ENCODE peak calls at places on chromosome 5, in eight cellular contexts. One of them, this sample, is unnamed.

GRCh38 chr5:134113908-134114875 is at the start of gene TCF7:
- DNase-seq in non-pigmented ciliary epithelial cell: no peak
- DNase-seq in posterior vena cava: no peak
- DNase-seq in stimulated activated CD4-positive, alpha-beta T cell treated with anti-CD3 and anti-CD28 coated beads, Interleukin-2, amount 100 ng/mL, for 48 hours: peak; percentile 59
- DNase-seq in T-cell: peak; percentile 79
- DNase-seq in central memory CD4-positive, alpha-beta T cell: peak; percentile 74
- DNase-seq in right atrium auricular region: peak; percentile 63
- DNase-seq in brain microvascular endothelial cell: peak; percentile 20
- DNase-seq in this sample: peak; percentile 60

GRCh38 chr5:40165789-40166728 is 513.7 kb upstream of the PTGER4 start:
- DNase-seq in non-pigmented ciliary epithelial cell: no peak
- DNase-seq in posterior vena cava: no peak
- DNase-seq in stimulated activated CD4-positive, alpha-beta T cell treated with anti-CD3 and anti-CD28 coated beads, Interleukin-2, amount 100 ng/mL, for 48 hours: no peak
- DNase-seq in T-cell: no peak
- DNase-seq in central memory CD4-positive, alpha-beta T cell: no peak
- DNase-seq in right atrium auricular region: no peak
- DNase-seq in brain microvascular endothelial cell: peak; percentile 7
- DNase-seq in this sample: no peak

GRCh38 chr5:103511554-103511885 is 51.1 kb downstream of the NUDT12 start:
- DNase-seq in non-pigmented ciliary epithelial cell: no peak
- DNase-seq in posterior vena cava: no peak
- DNase-seq in stimulated activated CD4-positive, alpha-beta T cell treated with anti-CD3 and anti-CD28 coated beads, Interleukin-2, amount 100 ng/mL, for 48 hours: no peak
- DNase-seq in T-cell: no peak
- DNase-seq in central memory CD4-positive, alpha-beta T cell: no peak
- DNase-seq in right atrium auricular region: no peak
- DNase-seq in brain microvascular endothelial cell: no peak
- DNase-seq in this sample: no peak

GRCh38 chr5:111135946-111136345 is 43.8 kb downstream of the WDR36 start:
- DNase-seq in non-pigmented ciliary epithelial cell: no peak
- DNase-seq in posterior vena cava: no peak
- DNase-seq in stimulated activated CD4-positive, alpha-beta T cell treated with anti-CD3 and anti-CD28 coated beads, Interleukin-2, amount 100 ng/mL, for 48 hours: no peak
- DNase-seq in T-cell: no peak
- DNase-seq in central memory CD4-positive, alpha-beta T cell: no peak
- DNase-seq in right atrium auricular region: no peak
- DNase-seq in brain microvascular endothelial cell: peak; percentile 49
- DNase-seq in this sample: no peak

GRCh38 chr5:15255601-15256000 is 244.4 kb upstream of the FBXL7 start:
- DNase-seq in non-pigmented ciliary epithelial cell: no peak
- DNase-seq in posterior vena cava: no peak
- DNase-seq in stimulated activated CD4-positive, alpha-beta T cell treated with anti-CD3 and anti-CD28 coated beads, Interleukin-2, amount 100 ng/mL, for 48 hours: no peak
- DNase-seq in T-cell: no peak
- DNase-seq in central memory CD4-positive, alpha-beta T cell: no peak
- DNase-seq in right atrium auricular region: no peak
- DNase-seq in brain microvascular endothelial cell: no peak
- DNase-seq in this sample: no peak

GRCh38 chr5:137395011-137395755 is 103.9 kb downstream of the SPOCK1 start:
- DNase-seq in non-pigmented ciliary epithelial cell: no peak
- DNase-seq in posterior vena cava: no peak
- DNase-seq in stimulated activated CD4-positive, alpha-beta T cell treated with anti-CD3 and anti-CD28 coated beads, Interleukin-2, amount 100 ng/mL, for 48 hours: no peak
- DNase-seq in T-cell: no peak
- DNase-seq in central memory CD4-positive, alpha-beta T cell: no peak
- DNase-seq in right atrium auricular region: no peak
- DNase-seq in brain microvascular endothelial cell: no peak
- DNase-seq in this sample: peak; percentile 71

GRCh38 chr5:8825161-8825757 is 720.6 kb downstream of the SEMA5A start:
- DNase-seq in non-pigmented ciliary epithelial cell: no peak
- DNase-seq in posterior vena cava: no peak
- DNase-seq in stimulated activated CD4-positive, alpha-beta T cell treated with anti-CD3 and anti-CD28 coated beads, Interleukin-2, amount 100 ng/mL, for 48 hours: no peak
- DNase-seq in T-cell: no peak
- DNase-seq in central memory CD4-positive, alpha-beta T cell: no peak
- DNase-seq in right atrium auricular region: no peak
- DNase-seq in brain microvascular endothelial cell: peak; percentile 38
- DNase-seq in this sample: no peak

GRCh38 chr5:10227396-10227795 is 22.3 kb downstream of the ATPSCKMT start:
- DNase-seq in non-pigmented ciliary epithelial cell: no peak
- DNase-seq in posterior vena cava: no peak
- DNase-seq in stimulated activated CD4-positive, alpha-beta T cell treated with anti-CD3 and anti-CD28 coated beads, Interleukin-2, amount 100 ng/mL, for 48 hours: no peak
- DNase-seq in T-cell: no peak
- DNase-seq in central memory CD4-positive, alpha-beta T cell: no peak
- DNase-seq in right atrium auricular region: no peak
- DNase-seq in brain microvascular endothelial cell: peak; percentile 78
- DNase-seq in this sample: no peak

GRCh38 chr5:41433552-41434181 is 76.7 kb downstream of the PLCXD3 start:
- DNase-seq in non-pigmented ciliary epithelial cell: no peak
- DNase-seq in posterior vena cava: no peak
- DNase-seq in stimulated activated CD4-positive, alpha-beta T cell treated with anti-CD3 and anti-CD28 coated beads, Interleukin-2, amount 100 ng/mL, for 48 hours: no peak
- DNase-seq in T-cell: no peak
- DNase-seq in central memory CD4-positive, alpha-beta T cell: no peak
- DNase-seq in right atrium auricular region: no peak
- DNase-seq in brain microvascular endothelial cell: no peak
- DNase-seq in this sample: no peak

GRCh38 chr5:123487298-123487697 is 24.7 kb upstream of the CSNK1G3 start:
- DNase-seq in non-pigmented ciliary epithelial cell: no peak
- DNase-seq in posterior vena cava: no peak
- DNase-seq in stimulated activated CD4-positive, alpha-beta T cell treated with anti-CD3 and anti-CD28 coated beads, Interleukin-2, amount 100 ng/mL, for 48 hours: no peak
- DNase-seq in T-cell: no peak
- DNase-seq in central memory CD4-positive, alpha-beta T cell: no peak
- DNase-seq in right atrium auricular region: no peak
- DNase-seq in brain microvascular endothelial cell: peak; percentile 5
- DNase-seq in this sample: no peak

GRCh38 chr5:17216176-17216973 is 1.1 kb upstream of the BASP1 start:
- DNase-seq in non-pigmented ciliary epithelial cell: no peak
- DNase-seq in posterior vena cava: peak; percentile 91
- DNase-seq in stimulated activated CD4-positive, alpha-beta T cell treated with anti-CD3 and anti-CD28 coated beads, Interleukin-2, amount 100 ng/mL, for 48 hours: peak; percentile 46
- DNase-seq in T-cell: no peak
- DNase-seq in central memory CD4-positive, alpha-beta T cell: peak; percentile 14
- DNase-seq in right atrium auricular region: peak; percentile 74
- DNase-seq in brain microvascular endothelial cell: peak; percentile 79
- DNase-seq in this sample: peak; percentile 99

GRCh38 chr5:59025734-59026133 is 442.9 kb downstream of the RAB3C start:
- DNase-seq in non-pigmented ciliary epithelial cell: no peak
- DNase-seq in posterior vena cava: no peak
- DNase-seq in stimulated activated CD4-positive, alpha-beta T cell treated with anti-CD3 and anti-CD28 coated beads, Interleukin-2, amount 100 ng/mL, for 48 hours: no peak
- DNase-seq in T-cell: no peak
- DNase-seq in central memory CD4-positive, alpha-beta T cell: no peak
- DNase-seq in right atrium auricular region: no peak
- DNase-seq in brain microvascular endothelial cell: no peak
- DNase-seq in this sample: peak; percentile 21

GRCh38 chr5:137078171-137078665 is 420.9 kb downstream of the SPOCK1 start:
- DNase-seq in non-pigmented ciliary epithelial cell: peak; percentile 13
- DNase-seq in posterior vena cava: no peak
- DNase-seq in stimulated activated CD4-positive, alpha-beta T cell treated with anti-CD3 and anti-CD28 coated beads, Interleukin-2, amount 100 ng/mL, for 48 hours: no peak
- DNase-seq in T-cell: no peak
- DNase-seq in central memory CD4-positive, alpha-beta T cell: no peak
- DNase-seq in right atrium auricular region: no peak
- DNase-seq in brain microvascular endothelial cell: no peak
- DNase-seq in this sample: no peak

GRCh38 chr5:111720333-111720890 is 36.6 kb downstream of the NREP start:
- DNase-seq in non-pigmented ciliary epithelial cell: no peak
- DNase-seq in posterior vena cava: no peak
- DNase-seq in stimulated activated CD4-positive, alpha-beta T cell treated with anti-CD3 and anti-CD28 coated beads, Interleukin-2, amount 100 ng/mL, for 48 hours: no peak
- DNase-seq in T-cell: no peak
- DNase-seq in central memory CD4-positive, alpha-beta T cell: no peak
- DNase-seq in right atrium auricular region: no peak
- DNase-seq in brain microvascular endothelial cell: no peak
- DNase-seq in this sample: no peak

GRCh38 chr5:147455321-147455720 is 54.5 kb downstream of the DPYSL3 start:
- DNase-seq in non-pigmented ciliary epithelial cell: no peak
- DNase-seq in posterior vena cava: no peak
- DNase-seq in stimulated activated CD4-positive, alpha-beta T cell treated with anti-CD3 and anti-CD28 coated beads, Interleukin-2, amount 100 ng/mL, for 48 hours: no peak
- DNase-seq in T-cell: no peak
- DNase-seq in central memory CD4-positive, alpha-beta T cell: no peak
- DNase-seq in right atrium auricular region: peak; percentile 74
- DNase-seq in brain microvascular endothelial cell: no peak
- DNase-seq in this sample: no peak

GRCh38 chr5:99169309-99169708 is 240.5 kb upstream of the CHD1 start:
- DNase-seq in non-pigmented ciliary epithelial cell: no peak
- DNase-seq in posterior vena cava: no peak
- DNase-seq in stimulated activated CD4-positive, alpha-beta T cell treated with anti-CD3 and anti-CD28 coated beads, Interleukin-2, amount 100 ng/mL, for 48 hours: no peak
- DNase-seq in T-cell: no peak
- DNase-seq in central memory CD4-positive, alpha-beta T cell: no peak
- DNase-seq in right atrium auricular region: no peak
- DNase-seq in brain microvascular endothelial cell: no peak
- DNase-seq in this sample: no peak

GRCh38 chr5:150585781-150586461 is 54.5 kb upstream of the SYNPO start:
- DNase-seq in non-pigmented ciliary epithelial cell: no peak
- DNase-seq in posterior vena cava: no peak
- DNase-seq in stimulated activated CD4-positive, alpha-beta T cell treated with anti-CD3 and anti-CD28 coated beads, Interleukin-2, amount 100 ng/mL, for 48 hours: no peak
- DNase-seq in T-cell: no peak
- DNase-seq in central memory CD4-positive, alpha-beta T cell: no peak
- DNase-seq in right atrium auricular region: no peak
- DNase-seq in brain microvascular endothelial cell: no peak
- DNase-seq in this sample: no peak

GRCh38 chr5:5497132-5497748 is 74.8 kb downstream of the ICE1 start:
- DNase-seq in non-pigmented ciliary epithelial cell: peak; percentile 23
- DNase-seq in posterior vena cava: no peak
- DNase-seq in stimulated activated CD4-positive, alpha-beta T cell treated with anti-CD3 and anti-CD28 coated beads, Interleukin-2, amount 100 ng/mL, for 48 hours: no peak
- DNase-seq in T-cell: no peak
- DNase-seq in central memory CD4-positive, alpha-beta T cell: no peak
- DNase-seq in right atrium auricular region: peak; percentile 68
- DNase-seq in brain microvascular endothelial cell: peak; percentile 56
- DNase-seq in this sample: peak; percentile 27

GRCh38 chr5:74798977-74799911 is 32.2 kb downstream of the NSA2 start:
- DNase-seq in non-pigmented ciliary epithelial cell: no peak
- DNase-seq in posterior vena cava: no peak
- DNase-seq in stimulated activated CD4-positive, alpha-beta T cell treated with anti-CD3 and anti-CD28 coated beads, Interleukin-2, amount 100 ng/mL, for 48 hours: no peak
- DNase-seq in T-cell: no peak
- DNase-seq in central memory CD4-positive, alpha-beta T cell: no peak
- DNase-seq in right atrium auricular region: no peak
- DNase-seq in brain microvascular endothelial cell: no peak
- DNase-seq in this sample: peak; percentile 46

GRCh38 chr5:95411476-95411875 is 20.3 kb downstream of the FAM81B start:
- DNase-seq in non-pigmented ciliary epithelial cell: no peak
- DNase-seq in posterior vena cava: no peak
- DNase-seq in stimulated activated CD4-positive, alpha-beta T cell treated with anti-CD3 and anti-CD28 coated beads, Interleukin-2, amount 100 ng/mL, for 48 hours: no peak
- DNase-seq in T-cell: no peak
- DNase-seq in central memory CD4-positive, alpha-beta T cell: no peak
- DNase-seq in right atrium auricular region: no peak
- DNase-seq in brain microvascular endothelial cell: no peak
- DNase-seq in this sample: no peak

GRCh38 chr5:1540831-1541661 is 17.3 kb upstream of the LPCAT1 start:
- DNase-seq in non-pigmented ciliary epithelial cell: no peak
- DNase-seq in posterior vena cava: no peak
- DNase-seq in stimulated activated CD4-positive, alpha-beta T cell treated with anti-CD3 and anti-CD28 coated beads, Interleukin-2, amount 100 ng/mL, for 48 hours: no peak
- DNase-seq in T-cell: no peak
- DNase-seq in central memory CD4-positive, alpha-beta T cell: no peak
- DNase-seq in right atrium auricular region: peak; percentile 46
- DNase-seq in brain microvascular endothelial cell: no peak
- DNase-seq in this sample: no peak

GRCh38 chr5:107542428-107542827 is 128.3 kb downstream of the EFNA5 start:
- DNase-seq in non-pigmented ciliary epithelial cell: peak; percentile 90
- DNase-seq in posterior vena cava: peak; percentile 92
- DNase-seq in stimulated activated CD4-positive, alpha-beta T cell treated with anti-CD3 and anti-CD28 coated beads, Interleukin-2, amount 100 ng/mL, for 48 hours: no peak
- DNase-seq in T-cell: no peak
- DNase-seq in central memory CD4-positive, alpha-beta T cell: no peak
- DNase-seq in right atrium auricular region: peak; percentile 92
- DNase-seq in brain microvascular endothelial cell: peak; percentile 95
- DNase-seq in this sample: peak; percentile 71

GRCh38 chr5:12691330-12691729 is 787.1 kb upstream of the CTNND2 start:
- DNase-seq in non-pigmented ciliary epithelial cell: no peak
- DNase-seq in posterior vena cava: no peak
- DNase-seq in stimulated activated CD4-positive, alpha-beta T cell treated with anti-CD3 and anti-CD28 coated beads, Interleukin-2, amount 100 ng/mL, for 48 hours: no peak
- DNase-seq in T-cell: no peak
- DNase-seq in central memory CD4-positive, alpha-beta T cell: no peak
- DNase-seq in right atrium auricular region: no peak
- DNase-seq in brain microvascular endothelial cell: no peak
- DNase-seq in this sample: peak; percentile 79

GRCh38 chr5:127766556-127767335 is 63.6 kb downstream of the CCDC192 start:
- DNase-seq in non-pigmented ciliary epithelial cell: no peak
- DNase-seq in posterior vena cava: no peak
- DNase-seq in stimulated activated CD4-positive, alpha-beta T cell treated with anti-CD3 and anti-CD28 coated beads, Interleukin-2, amount 100 ng/mL, for 48 hours: no peak
- DNase-seq in T-cell: no peak
- DNase-seq in central memory CD4-positive, alpha-beta T cell: no peak
- DNase-seq in right atrium auricular region: no peak
- DNase-seq in brain microvascular endothelial cell: peak; percentile 54
- DNase-seq in this sample: peak; percentile 82

GRCh38 chr5:136375920-136376319 is 10.6 kb upstream of the TRPC7 start:
- DNase-seq in non-pigmented ciliary epithelial cell: no peak
- DNase-seq in posterior vena cava: no peak
- DNase-seq in stimulated activated CD4-positive, alpha-beta T cell treated with anti-CD3 and anti-CD28 coated beads, Interleukin-2, amount 100 ng/mL, for 48 hours: no peak
- DNase-seq in T-cell: no peak
- DNase-seq in central memory CD4-positive, alpha-beta T cell: no peak
- DNase-seq in right atrium auricular region: no peak
- DNase-seq in brain microvascular endothelial cell: no peak
- DNase-seq in this sample: no peak

GRCh38 chr5:158754018-158754514 is 345.6 kb downstream of the EBF1 start:
- DNase-seq in non-pigmented ciliary epithelial cell: no peak
- DNase-seq in posterior vena cava: no peak
- DNase-seq in stimulated activated CD4-positive, alpha-beta T cell treated with anti-CD3 and anti-CD28 coated beads, Interleukin-2, amount 100 ng/mL, for 48 hours: no peak
- DNase-seq in T-cell: no peak
- DNase-seq in central memory CD4-positive, alpha-beta T cell: no peak
- DNase-seq in right atrium auricular region: no peak
- DNase-seq in brain microvascular endothelial cell: peak; percentile 80
- DNase-seq in this sample: peak; percentile 57